ENCODE peak calls at places on chromosome 4, in six cellular contexts. K is neuronal stem cell; F is SHP77; Y is stimulated activated CD8-positive, alpha-beta memory T cell treated with anti-CD3 and anti-CD28 coated beads, Interleukin-4, amount 100 ng/mL, for 1 hour; H is NCI-H510A treated with DMSO at 0.1 percent for 48 hours; A is Right ventricle myocardium superior. V is an unnamed sample.

GRCh38 chr4:152118819-152119553 is 358.2 kb upstream of the GATB start:
- DNase-seq in K (no peak), F (no peak), Y (no peak), H (no peak), A (no peak), V (no peak)

GRCh38 chr4:27692098-27692679 is 831.5 kb downstream of the STIM2 start:
- DNase-seq in K (no peak), F (peak), Y (no peak), H (no peak), A (no peak), V (peak)

GRCh38 chr4:150348079-150348478 is 233.9 kb upstream of the MAB21L2 start:
- DNase-seq in K (no peak), F (no peak), Y (no peak), H (no peak), A (no peak), V (peak)

GRCh38 chr4:70842761-70843435 is 3.2 kb upstream of the GRSF1 start:
- DNase-seq in K (no peak), F (no peak), Y (no peak), H (no peak), A (no peak), V (no peak)

GRCh38 chr4:80197601-80198444 is 520 bp downstream of the PRDM8 start:
- DNase-seq in K (no peak), F (peak), Y (no peak), H (peak), A (peak), V (no peak)

GRCh38 chr4:121510260-121510942 is 129.6 kb upstream of the QRFPR start:
- DNase-seq in K (no peak), F (no peak), Y (no peak), H (no peak), A (no peak), V (no peak)

GRCh38 chr4:165502919-165503907 is 124.4 kb downstream of the CPE start:
- DNase-seq in K (no peak), F (no peak), Y (no peak), H (no peak), A (no peak), V (peak)

GRCh38 chr4:48991357-48991756 is 5.3 kb downstream of the CWH43 start:
- DNase-seq in K (no peak), F (no peak), Y (no peak), H (no peak), A (no peak), V (no peak)

GRCh38 chr4:128951316-128951715 is 141.8 kb downstream of the JADE1 start:
- DNase-seq in K (no peak), F (no peak), Y (no peak), H (no peak), A (no peak), V (no peak)

GRCh38 chr4:81625422-81626417 is 154.0 kb upstream of the RASGEF1B start:
- DNase-seq in K (no peak), F (no peak), Y (no peak), H (no peak), A (no peak), V (no peak)

GRCh38 chr4:145487626-145488025 is 6.0 kb downstream of the SMAD1 start:
- DNase-seq in K (no peak), F (no peak), Y (no peak), H (no peak), A (no peak), V (no peak)

V was measured in epithelial cell of prostate.